ENCODE peak calls at places on chromosomes 6 and 20, in seven cellular contexts. Y, Q, G, Z, E, I and N are unnamed samples.
A peak's percentile ranks its signal among the peaks of the same experiment; 100 is the strongest.

GRCh38 chr6:115882174-115882573 is 178.5 kb downstream of the FRK start:
- DNase-seq in Y (no peak), Q (no peak), G (no peak), Z (no peak), E (no peak), I (no peak), N (no peak)

GRCh38 chr6:40287296-40287820 is 299.8 kb downstream of the LRFN2 start:
- DNase-seq in Y (no peak), Q (no peak), G (no peak), Z (no peak), E (no peak), I (no peak), N (no peak)

GRCh38 chr6:134173936-134174789 is 121.7 kb upstream of the SLC2A12 start:
- DNase-seq in Y (peak; percentile 64), Q (no peak), G (peak; percentile 67), Z (peak; percentile 86), E (peak; percentile 84), I (peak; percentile 86), N (no peak)

GRCh38 chr6:41651962-41652657 is 13.8 kb downstream of the MDFI start:
- DNase-seq in Y (no peak), Q (no peak), G (no peak), Z (no peak), E (no peak), I (no peak), N (no peak)

GRCh38 chr6:39035689-39036088 is 12.9 kb upstream of the GLP1R start:
- DNase-seq in Y (no peak), Q (no peak), G (no peak), Z (no peak), E (no peak), I (no peak), N (no peak)

GRCh38 chr6:13810688-13811446 is 3.5 kb downstream of the MCUR1 start:
- DNase-seq in Y (no peak), Q (no peak), G (no peak), Z (no peak), E (peak; percentile 50), I (no peak), N (no peak)

GRCh38 chr6:34546551-34547321 is 9.4 kb downstream of the SPDEF start:
- DNase-seq in Y (no peak), Q (no peak), G (no peak), Z (no peak), E (peak; percentile 6), I (no peak), N (no peak)

GRCh38 chr20:33656783-33657703 is 5.1 kb upstream of the C20orf144 start:
- DNase-seq in Y (no peak), Q (peak; percentile 37), G (no peak), Z (no peak), E (no peak), I (no peak), N (peak; percentile 74)

GRCh38 chr6:33757906-33758305 is 11.2 kb upstream of the IP6K3 start:
- DNase-seq in Y (no peak), Q (no peak), G (no peak), Z (no peak), E (no peak), I (no peak), N (no peak)

GRCh38 chr6:52417675-52418111 is 2.4 kb upstream of the EFHC1 start:
- DNase-seq in Y (peak; percentile 74), Q (no peak), G (no peak), Z (no peak), E (peak; percentile 85), I (no peak), N (no peak)

GRCh38 chr6:93580441-93580840 is 161.1 kb upstream of the EPHA7 start:
- DNase-seq in Y (no peak), Q (no peak), G (no peak), Z (no peak), E (no peak), I (no peak), N (no peak)

GRCh38 chr6:157037165-157037564 is 260.0 kb downstream of the ARID1B start:
- DNase-seq in Y (no peak), Q (no peak), G (no peak), Z (no peak), E (no peak), I (no peak), N (no peak)

GRCh38 chr6:151661928-151662327 is 145.6 kb upstream of the ESR1 start:
- DNase-seq in Y (no peak), Q (no peak), G (no peak), Z (peak; percentile 8), E (no peak), I (no peak), N (no peak)

GRCh38 chr20:32167552-32167951 is 40.0 kb downstream of the PLAGL2 start:
- DNase-seq in Y (no peak), Q (no peak), G (no peak), Z (no peak), E (no peak), I (peak; percentile 33), N (peak; percentile 38)

GRCh38 chr6:156013155-156013554 is 557.5 kb upstream of the NOX3 start:
- DNase-seq in Y (no peak), Q (no peak), G (no peak), Z (no peak), E (no peak), I (no peak), N (no peak)

GRCh38 chr20:57662313-57663240 is 42.4 kb upstream of the ZBP1 start:
- DNase-seq in Y (no peak), Q (no peak), G (no peak), Z (no peak), E (no peak), I (peak; percentile 64), N (peak; percentile 72)

GRCh38 chr20:62376112-62377063 is 9.3 kb upstream of the LAMA5 start:
- DNase-seq in Y (no peak), Q (no peak), G (no peak), Z (no peak), E (no peak), I (no peak), N (no peak)

GRCh38 chr20:1484438-1485120 is 6.6 kb downstream of the SIRPB2 start:
- DNase-seq in Y (no peak), Q (no peak), G (no peak), Z (no peak), E (no peak), I (no peak), N (no peak)

GRCh38 chr6:155604991-155605390 is 149.4 kb upstream of the NOX3 start:
- DNase-seq in Y (no peak), Q (no peak), G (no peak), Z (no peak), E (no peak), I (no peak), N (no peak)

GRCh38 chr6:84762941-84763396 is 1.4 kb downstream of the TBX18 start:
- DNase-seq in Y (no peak), Q (peak; percentile 67), G (no peak), Z (no peak), E (peak; percentile 67), I (no peak), N (no peak)

GRCh38 chr6:56842602-56843475 is 112.1 kb upstream of the BEND6 start:
- DNase-seq in Y (no peak), Q (peak; percentile 38), G (peak; percentile 58), Z (no peak), E (peak; percentile 51), I (peak; percentile 70), N (peak; percentile 75)

GRCh38 chr6:14841901-14842421 is 403.9 kb upstream of the JARID2 start:
- DNase-seq in Y (peak; percentile 98), Q (no peak), G (no peak), Z (no peak), E (peak; percentile 100), I (peak; percentile 78), N (no peak)

GRCh38 chr6:116682334-116682712 is 1.3 kb downstream of the KPNA5 start:
- DNase-seq in Y (no peak), Q (no peak), G (peak; percentile 40), Z (peak; percentile 20), E (peak; percentile 61), I (no peak), N (no peak)

GRCh38 chr6:26031151-26031594 is 56.1 kb upstream of the HFE start:
- DNase-seq in Y (no peak), Q (no peak), G (no peak), Z (peak; percentile 85), E (no peak), I (no peak), N (no peak)

DNA sequence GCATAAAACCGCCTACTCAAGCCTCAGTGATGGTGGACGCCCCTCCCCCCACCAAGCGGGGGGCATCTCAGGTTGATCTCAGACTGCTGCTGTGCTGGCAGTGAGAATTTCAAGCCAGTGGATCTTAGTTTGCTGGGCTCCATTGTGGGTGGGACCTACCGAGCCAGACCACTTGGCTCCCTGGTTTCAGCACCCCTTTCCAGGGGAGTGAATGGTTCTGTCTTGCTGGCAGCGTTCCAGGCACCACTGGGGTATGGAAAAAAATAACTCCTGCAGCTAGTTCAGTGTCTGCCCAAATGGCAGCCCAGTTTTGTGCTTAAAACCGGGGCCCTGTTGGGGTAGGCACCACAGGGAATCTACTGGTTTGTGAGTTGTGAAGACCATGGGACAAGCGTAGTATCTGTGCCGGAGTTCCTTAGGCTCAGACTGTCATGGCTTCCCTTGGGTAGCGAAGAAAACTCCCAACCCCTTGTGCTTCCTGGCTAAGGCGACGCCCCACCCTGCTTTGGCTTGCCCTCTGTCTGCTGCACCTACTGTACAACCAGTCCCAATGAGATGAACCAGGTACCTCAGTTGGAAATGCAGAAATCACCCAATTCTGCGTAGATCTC is 1334.5 kb upstream of the ADGRB3 start:
- DNase-seq in Y (no peak), Q (no peak), G (no peak), Z (no peak), E (no peak), I (no peak), N (no peak)
- TF ChIP-seq CTCF in Y (no peak), Q (no peak), G (no peak), Z (no peak), E (no peak), I (no peak), N (no peak)

GRCh38 chr6:153032255-153032882 is 29.9 kb upstream of the MTRF1L start:
- DNase-seq in Y (peak; percentile 38), Q (no peak), G (no peak), Z (peak; percentile 23), E (peak; percentile 75), I (no peak), N (no peak)
- TF ChIP-seq CTCF in Y (peak; percentile 36), Q (no peak), G (no peak), Z (peak; percentile 81), E (peak; percentile 59), I (no peak), N (no peak)

GRCh38 chr6:22737331-22737730 is 168.0 kb downstream of the HDGFL1 start:
- DNase-seq in Y (no peak), Q (no peak), G (no peak), Z (no peak), E (peak; percentile 25), I (no peak), N (no peak)
- TF ChIP-seq CTCF in Y (peak; percentile 42), Q (peak; percentile 16), G (peak; percentile 10), Z (no peak), E (peak; percentile 49), I (no peak), N (no peak)

GRCh38 chr20:51301026-51301425 is 241.5 kb downstream of the NFATC2 start:
- DNase-seq in Y (no peak), Q (no peak), G (no peak), Z (no peak), E (no peak), I (no peak), N (no peak)

GRCh38 chr20:51305316-51306052 is 237.0 kb downstream of the NFATC2 start:
- DNase-seq in Y (no peak), Q (no peak), G (no peak), Z (no peak), E (no peak), I (no peak), N (no peak)

GRCh38 chr20:51306521-51307358 is 235.8 kb downstream of the NFATC2 start:
- DNase-seq in Y (peak; percentile 35), Q (peak; percentile 88), G (peak; percentile 90), Z (peak; percentile 74), E (peak; percentile 57), I (peak; percentile 76), N (peak; percentile 76)

GRCh38 chr20:51306081-51306480 is 236.4 kb downstream of the NFATC2 start:
- DNase-seq in Y (no peak), Q (no peak), G (no peak), Z (no peak), E (no peak), I (no peak), N (no peak)

GRCh38 chr20:51303731-51304670 is 238.5 kb downstream of the NFATC2 start:
- DNase-seq in Y (no peak), Q (no peak), G (no peak), Z (no peak), E (no peak), I (no peak), N (no peak)
- TF ChIP-seq CTCF in Y (no peak), Q (no peak), G (no peak), Z (no peak), E (no peak), I (no peak), N (no peak)